ENCODE peak calls at places on chromosomes 1 and 21, in four cellular contexts. N, V, M and W are unnamed samples.

GRCh38 chr1:159849972-159850371 is 12.5 kb downstream of the VSIG8 start:
- DNase-seq in N (no peak), V (no peak), M (no peak), W (no peak)

GRCh38 chr1:9115656-9116205 is 13.2 kb downstream of the GPR157 start:
- DNase-seq in N (no peak), V (no peak), M (no peak), W (no peak)

GRCh38 chr1:70353641-70354331 is 736 bp downstream of the ANKRD13C start:
- DNase-seq in N (peak), V (peak), M (no peak), W (peak)

GRCh38 chr1:231803353-231803752 is 176.8 kb downstream of the DISC1 start:
- DNase-seq in N (no peak), V (no peak), M (no peak), W (no peak)

GRCh38 chr1:7420706-7421105 is 350.4 kb upstream of the VAMP3 start:
- DNase-seq in N (no peak), V (no peak), M (no peak), W (no peak)

GRCh38 chr1:54955359-54955758 is 25.1 kb upstream of the TMEM61 start:
- DNase-seq in N (no peak), V (no peak), M (no peak), W (peak)

GRCh38 chr1:113320272-113320671 is 70.0 kb upstream of the MAGI3 start:
- DNase-seq in N (no peak), V (no peak), M (no peak), W (no peak)

GRCh38 chr1:232915212-232915611 is 35.2 kb upstream of the NTPCR start:
- DNase-seq in N (no peak), V (no peak), M (no peak), W (no peak)

GRCh38 chr1:201506573-201507567 is at the start of gene CSRP1:
- DNase-seq in N (peak), V (peak), M (peak), W (peak)

GRCh38 chr1:241167121-241167619 is 189.8 kb downstream of the RGS7 start:
- DNase-seq in N (no peak), V (no peak), M (no peak), W (no peak)

GRCh38 chr21:25215698-25216384 is 391.4 kb downstream of the MRPL39 start:
- DNase-seq in N (no peak), V (no peak), M (no peak), W (no peak)

GRCh38 chr21:27466175-27466574 is 499.3 kb upstream of the ADAMTS5 start:
- DNase-seq in N (no peak), V (no peak), M (no peak), W (no peak)